ENCODE peak calls at places on chromosomes 1 and 21, in four cellular contexts. One of them, this sample, is unnamed.

GRCh38 chr1:99544328-99544727 is 101.6 kb upstream of the PALMD start:
- DNase-seq in HepG2: no peak
- DNase-seq in GM12878: no peak
- DNase-seq in K562: no peak
- DNase-seq in this sample: no peak

GRCh38 chr1:221887091-221887746 is 145.3 kb upstream of the DUSP10 start:
- DNase-seq in GM12878: no peak
- DNase-seq in HepG2: peak
- DNase-seq in K562: peak
- DNase-seq in this sample: peak

GRCh38 chr1:20883766-20884165 is 96.7 kb upstream of the HP1BP3 start:
- DNase-seq in GM12878: no peak
- DNase-seq in K562: no peak
- DNase-seq in HepG2: no peak
- DNase-seq in this sample: no peak

GRCh38 chr1:226001852-226002666 is 2.9 kb upstream of the SDE2 start:
- DNase-seq in HepG2: peak
- DNase-seq in GM12878: no peak
- DNase-seq in K562: peak
- DNase-seq in this sample: peak

GRCh38 chr1:108009603-108010195 is 44.7 kb upstream of the VAV3 start:
- DNase-seq in K562: no peak
- DNase-seq in HepG2: no peak
- DNase-seq in GM12878: no peak
- DNase-seq in this sample: no peak

GRCh38 chr1:86201321-86201720 is 44.7 kb upstream of the COL24A1 start:
- DNase-seq in K562: no peak
- DNase-seq in HepG2: no peak
- DNase-seq in GM12878: no peak
- DNase-seq in this sample: no peak

GRCh38 chr1:236141447-236142357 is 637 bp upstream of the GPR137B start:
- DNase-seq in GM12878: no peak
- DNase-seq in K562: no peak
- DNase-seq in HepG2: no peak
- DNase-seq in this sample: peak

GRCh38 chr1:56547977-56548376 is 31.4 kb downstream of the PLPP3 start:
- DNase-seq in K562: no peak
- DNase-seq in HepG2: peak
- DNase-seq in GM12878: no peak
- DNase-seq in this sample: no peak

GRCh38 chr1:225843426-225843795 is 33.5 kb downstream of the EPHX1 start:
- DNase-seq in K562: no peak
- DNase-seq in GM12878: no peak
- DNase-seq in HepG2: no peak
- DNase-seq in this sample: no peak

GRCh38 chr21:39317134-39318090 is 4.0 kb upstream of the BRWD1 start:
- DNase-seq in GM12878: no peak
- DNase-seq in K562: no peak
- DNase-seq in HepG2: no peak
- DNase-seq in this sample: no peak

GRCh38 chr1:19563336-19564097 is 78.2 kb upstream of the CAPZB start:
- DNase-seq in GM12878: no peak
- DNase-seq in K562: peak
- DNase-seq in HepG2: no peak
- DNase-seq in this sample: no peak

GRCh38 chr1:72140222-72140621 is 142.1 kb downstream of the NEGR1 start:
- DNase-seq in GM12878: no peak
- DNase-seq in K562: no peak
- DNase-seq in HepG2: no peak
- DNase-seq in this sample: no peak

GRCh38 chr1:234976880-234977680 is 151.6 kb downstream of the TOMM20 start:
- DNase-seq in K562: no peak
- DNase-seq in HepG2: no peak
- DNase-seq in GM12878: no peak
- DNase-seq in this sample: no peak

GRCh38 chr1:234975941-234976871 is 152.4 kb downstream of the TOMM20 start:
- DNase-seq in GM12878: no peak
- DNase-seq in HepG2: peak
- DNase-seq in K562: no peak
- DNase-seq in this sample: no peak

GRCh38 chr1:234977891-234978396 is 150.7 kb downstream of the TOMM20 start:
- DNase-seq in HepG2: peak
- DNase-seq in GM12878: no peak
- DNase-seq in K562: no peak
- DNase-seq in this sample: no peak

GRCh38 chr1:234973426-234974250 is 155.0 kb downstream of the TOMM20 start:
- DNase-seq in GM12878: no peak
- DNase-seq in K562: no peak
- DNase-seq in HepG2: no peak
- DNase-seq in this sample: no peak

DNA sequence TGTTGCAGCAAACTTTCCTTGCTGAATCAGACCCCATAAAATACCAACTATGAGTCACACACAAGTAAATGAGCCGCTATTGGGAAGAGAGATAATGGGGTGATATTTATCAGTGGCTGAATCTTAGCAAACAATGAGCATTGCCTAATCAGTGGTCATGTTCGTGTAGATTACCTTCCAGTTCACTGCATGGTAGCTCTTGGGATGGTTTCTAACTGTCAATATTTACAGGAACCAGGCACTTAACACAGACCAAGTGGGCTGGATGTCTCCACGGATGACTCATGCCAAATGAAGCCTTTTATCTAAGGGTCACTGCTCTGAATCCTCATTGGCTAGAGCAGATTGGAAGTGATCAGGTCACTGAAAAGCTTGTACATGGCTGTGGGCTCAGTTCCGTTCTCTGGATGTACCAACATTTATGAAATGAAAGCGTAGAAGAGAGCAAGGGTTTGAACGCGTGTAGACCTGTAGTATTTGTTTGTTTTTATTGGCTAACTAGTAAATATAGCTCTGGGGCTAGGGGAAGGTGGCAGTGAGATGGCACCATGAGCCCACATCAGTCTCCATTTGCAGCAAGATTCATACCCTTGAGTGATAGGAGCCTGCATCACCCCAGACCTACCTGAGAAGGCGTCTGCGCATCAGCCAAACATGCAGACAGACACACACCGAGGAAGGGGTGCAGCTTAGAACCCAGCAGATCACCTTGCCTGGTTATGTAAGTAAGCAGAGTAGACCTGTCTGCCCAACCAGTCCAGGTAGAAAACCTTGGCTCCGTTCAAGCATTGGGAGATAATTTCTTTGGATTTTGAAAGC is 153.3 kb downstream of the TOMM20 start:
- DNase-seq in HepG2: peak
- DNase-seq in GM12878: no peak
- DNase-seq in K562: peak
- DNase-seq in this sample: peak
- TF ChIP-seq BHLHE40 in HepG2: peak
- TF ChIP-seq BHLHE40 in GM12878: peak
- TF ChIP-seq BHLHE40 in K562: peak
- TF ChIP-seq BHLHE40 in this sample: no peak

GRCh38 chr1:62142550-62142949 is 52.1 kb upstream of the L1TD1 start:
- DNase-seq in HepG2: no peak
- DNase-seq in K562: no peak
- DNase-seq in GM12878: no peak
- DNase-seq in this sample: no peak
- TF ChIP-seq MYC in HepG2: no peak
- TF ChIP-seq MYC in K562: no peak
- TF ChIP-seq MYC in GM12878: no peak
- TF ChIP-seq MYC in this sample: no peak

GRCh38 chr1:6098303-6099215 is 52.9 kb downstream of the KCNAB2 start:
- DNase-seq in GM12878: no peak
- DNase-seq in HepG2: no peak
- DNase-seq in K562: no peak
- DNase-seq in this sample: no peak

GRCh38 chr1:6100801-6101783 is 55.4 kb downstream of the KCNAB2 start:
- DNase-seq in HepG2: no peak
- DNase-seq in K562: no peak
- DNase-seq in GM12878: no peak
- DNase-seq in this sample: no peak

GRCh38 chr1:6097824-6098223 is 52.1 kb downstream of the KCNAB2 start:
- DNase-seq in HepG2: no peak
- DNase-seq in K562: no peak
- DNase-seq in GM12878: no peak
- DNase-seq in this sample: no peak

GRCh38 chr1:6099787-6100765 is 54.4 kb downstream of the KCNAB2 start:
- DNase-seq in K562: no peak
- DNase-seq in GM12878: no peak
- DNase-seq in HepG2: no peak
- DNase-seq in this sample: peak

GRCh38 chr1:6099297-6099696 is 53.6 kb downstream of the KCNAB2 start:
- DNase-seq in K562: no peak
- DNase-seq in HepG2: no peak
- DNase-seq in GM12878: no peak
- DNase-seq in this sample: no peak
- TF ChIP-seq BHLHE40 in K562: no peak
- TF ChIP-seq BHLHE40 in HepG2: no peak
- TF ChIP-seq BHLHE40 in GM12878: no peak
- TF ChIP-seq BHLHE40 in this sample: no peak

GRCh38 chr1:87474098-87474497 is 145.4 kb downstream of the LMO4 start:
- DNase-seq in GM12878: no peak
- DNase-seq in K562: no peak
- DNase-seq in HepG2: no peak
- DNase-seq in this sample: no peak

GRCh38 chr1:87472716-87473115 is 144.0 kb downstream of the LMO4 start:
- DNase-seq in HepG2: no peak
- DNase-seq in GM12878: no peak
- DNase-seq in K562: no peak
- DNase-seq in this sample: no peak

GRCh38 chr1:87478231-87478630 is 149.6 kb downstream of the LMO4 start:
- DNase-seq in K562: no peak
- DNase-seq in HepG2: no peak
- DNase-seq in GM12878: no peak
- DNase-seq in this sample: peak

GRCh38 chr1:87473203-87473661 is 144.6 kb downstream of the LMO4 start:
- DNase-seq in K562: no peak
- DNase-seq in HepG2: no peak
- DNase-seq in GM12878: no peak
- DNase-seq in this sample: no peak
- TF ChIP-seq MYC in K562: no peak
- TF ChIP-seq MYC in HepG2: no peak
- TF ChIP-seq MYC in GM12878: no peak
- TF ChIP-seq MYC in this sample: no peak

DNA sequence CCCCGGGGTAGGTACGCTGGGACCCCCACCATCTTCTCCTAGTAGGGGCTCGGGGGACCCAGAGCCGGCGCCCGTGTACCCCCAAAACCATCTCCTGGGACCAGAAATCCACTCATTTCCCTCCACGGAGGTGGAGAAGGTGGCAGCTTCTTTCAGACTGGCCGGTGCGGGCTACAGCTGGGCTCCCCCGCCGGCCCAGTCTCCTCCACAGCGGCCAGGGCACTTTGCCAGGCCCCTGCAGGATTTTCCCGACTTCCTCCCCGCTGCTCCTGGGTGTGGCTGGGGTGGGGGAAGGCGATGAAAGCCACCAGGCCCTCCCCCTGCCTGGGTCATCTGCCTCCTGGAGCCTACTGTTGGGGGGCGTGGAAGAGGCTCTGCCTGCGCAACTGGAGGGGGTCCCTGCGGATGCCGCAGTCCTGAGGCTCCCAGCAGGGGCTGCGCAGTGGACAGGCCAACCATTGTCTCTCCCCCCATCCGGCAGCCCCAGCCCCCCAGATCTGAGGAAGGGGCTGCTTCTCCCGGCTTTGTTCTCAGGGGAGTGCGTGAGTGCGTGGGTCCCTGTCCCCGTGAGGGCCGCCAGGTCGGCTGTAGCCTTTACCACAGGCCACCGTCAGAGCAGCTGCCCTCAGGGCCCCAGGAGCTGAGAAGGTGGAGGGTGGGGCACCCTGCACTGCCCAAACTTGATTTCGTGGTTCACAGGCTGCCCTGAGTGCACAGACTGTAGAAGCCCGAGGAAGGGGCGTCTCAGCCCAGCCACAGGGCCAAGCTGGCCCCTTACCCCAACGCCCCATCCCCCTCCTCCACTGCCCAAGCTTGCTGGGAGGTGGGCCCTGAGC is 1.3 kb downstream of the AGRN start:
- DNase-seq in GM12878: no peak
- DNase-seq in HepG2: no peak
- DNase-seq in K562: peak
- DNase-seq in this sample: no peak
- TF ChIP-seq BHLHE40 in GM12878: no peak
- TF ChIP-seq BHLHE40 in HepG2: no peak
- TF ChIP-seq BHLHE40 in K562: peak
- TF ChIP-seq BHLHE40 in this sample: no peak